ENCODE peak calls at places on chromosomes 6 and 20, in four cellular contexts. T, J, K and Z are unnamed samples.

GRCh38 chr6:160978141-160978926 is 13.2 kb upstream of the MAP3K4 start:
- DNase-seq in J (no peak), K (no peak), T (no peak), Z (no peak)

GRCh38 chr6:121826156-121826810 is 390.8 kb downstream of the GJA1 start:
- DNase-seq in J (no peak), K (peak), T (peak), Z (peak)

GRCh38 chr6:101545171-101545570 is 151.7 kb downstream of the GRIK2 start:
- DNase-seq in T (no peak), K (no peak), J (no peak), Z (no peak)

GRCh38 chr6:3773696-3774298 is 22.3 kb upstream of the PXDC1 start:
- DNase-seq in K (no peak), J (no peak), T (no peak), Z (no peak)

GRCh38 chr6:144416244-144416643 is 131.1 kb downstream of the UTRN start:
- DNase-seq in K (no peak), T (no peak), J (no peak), Z (no peak)

GRCh38 chr20:10655723-10656122 is 18.1 kb downstream of the JAG1 start:
- DNase-seq in T (no peak), J (no peak), K (no peak), Z (no peak)

GRCh38 chr20:46261456-46262253 is 46.6 kb downstream of the CDH22 start:
- DNase-seq in T (no peak), J (no peak), K (no peak), Z (no peak)

GRCh38 chr6:1662532-1662931 is 52.8 kb downstream of the FOXC1 start:
- DNase-seq in J (no peak), T (no peak), K (no peak), Z (no peak)

GRCh38 chr6:148538251-148539190 is 195.9 kb downstream of the SASH1 start:
- DNase-seq in K (no peak), T (no peak), J (peak), Z (no peak)

GRCh38 chr6:85412926-85413325 is 37.0 kb upstream of the NT5E start:
- DNase-seq in K (no peak), J (no peak), T (no peak), Z (no peak)

GRCh38 chr6:93751969-93752368 is 332.6 kb upstream of the EPHA7 start:
- DNase-seq in J (no peak), K (no peak), T (no peak), Z (no peak)

GRCh38 chr6:138499303-138499991 is at the start of gene NHSL1:
- DNase-seq in T (no peak), J (peak), K (no peak), Z (no peak)

GRCh38 chr20:9185511-9185910 is 116.6 kb downstream of the PLCB4 start:
- DNase-seq in J (no peak), K (no peak), T (peak), Z (no peak)

GRCh38 chr6:89410231-89411018 is 1.6 kb downstream of the RRAGD start:
- DNase-seq in J (no peak), T (no peak), K (no peak), Z (no peak)

GRCh38 chr20:19735446-19735845 is 22.6 kb upstream of the RIN2 start:
- DNase-seq in T (peak), J (no peak), K (peak), Z (peak)

GRCh38 chr6:42819803-42820508 is 38.1 kb downstream of the BICRAL start:
- DNase-seq in K (no peak), J (no peak), T (no peak), Z (no peak)

GRCh38 chr6:31621991-31622390 is 1.5 kb downstream of the PRRC2A start:
- DNase-seq in J (no peak), K (no peak), T (no peak), Z (no peak)

GRCh38 chr6:106799008-106799952 is 169.9 kb downstream of the QRSL1 start:
- DNase-seq in T (peak), J (no peak), K (peak), Z (no peak)

GRCh38 chr20:38152175-38153010 is 12.7 kb downstream of the TGM2 start:
- DNase-seq in T (peak), J (no peak), K (no peak), Z (no peak)

GRCh38 chr6:152343735-152344360 is 293.3 kb downstream of the SYNE1 start:
- DNase-seq in K (no peak), J (no peak), T (no peak), Z (no peak)

GRCh38 chr20:17633221-17633849 is 48.7 kb downstream of the RRBP1 start:
- DNase-seq in K (no peak), J (no peak), T (no peak), Z (no peak)

GRCh38 chr6:137571854-137572253 is 77.7 kb upstream of the OLIG3 start:
- DNase-seq in J (no peak), T (no peak), K (no peak), Z (no peak)

GRCh38 chr6:36874016-36874442 is 574 bp downstream of the PPIL1 start:
- DNase-seq in K (no peak), J (no peak), T (no peak), Z (no peak)

GRCh38 chr20:44295995-44296394 is 15.0 kb downstream of the FITM2 start:
- DNase-seq in T (no peak), K (no peak), J (no peak), Z (no peak)

GRCh38 chr20:9035129-9035528 is 33.8 kb upstream of the PLCB4 start:
- DNase-seq in T (peak), K (peak), J (no peak), Z (peak)

GRCh38 chr6:89122625-89123024 is 4.8 kb upstream of the SRSF12 start:
- DNase-seq in J (peak), K (no peak), T (no peak), Z (no peak)

GRCh38 chr20:50333131-50333530 is 142.5 kb downstream of the CEBPB start:
- DNase-seq in J (no peak), T (no peak), K (no peak), Z (no peak)